ENCODE peak calls at places on chromosome 6, in eight cellular contexts. One of them, this sample, is unnamed.

GRCh38 chr6:45470131-45470738 is 92.5 kb upstream of the SUPT3H start:
- DNase-seq in hepatocyte: no peak
- DNase-seq in neural progenitor cell: no peak
- DNase-seq in PC-3: no peak
- DNase-seq in HCT116: no peak
- DNase-seq in MM.1S: no peak
- DNase-seq in GM23338: no peak
- DNase-seq in GM23248: no peak
- DNase-seq in this sample: no peak

GRCh38 chr6:144993870-144994269 is 708.7 kb downstream of the UTRN start:
- DNase-seq in HCT116: no peak
- DNase-seq in neural progenitor cell: no peak
- DNase-seq in PC-3: peak
- DNase-seq in GM23248: peak
- DNase-seq in hepatocyte: no peak
- DNase-seq in GM23338: no peak
- DNase-seq in MM.1S: no peak
- DNase-seq in this sample: no peak

GRCh38 chr6:51855310-51856082 is 231.9 kb downstream of the PKHD1 start:
- DNase-seq in GM23248: peak
- DNase-seq in PC-3: peak
- DNase-seq in MM.1S: peak
- DNase-seq in neural progenitor cell: peak
- DNase-seq in hepatocyte: peak
- DNase-seq in GM23338: peak
- DNase-seq in HCT116: peak
- DNase-seq in this sample: peak

GRCh38 chr6:55980627-55981211 is 105.3 kb upstream of the BMP5 start:
- DNase-seq in HCT116: peak
- DNase-seq in MM.1S: peak
- DNase-seq in GM23248: peak
- DNase-seq in PC-3: peak
- DNase-seq in hepatocyte: peak
- DNase-seq in neural progenitor cell: peak
- DNase-seq in GM23338: peak
- DNase-seq in this sample: peak

GRCh38 chr6:2725999-2726567 is 24.6 kb downstream of the MYLK4 start:
- DNase-seq in neural progenitor cell: no peak
- DNase-seq in PC-3: no peak
- DNase-seq in GM23338: no peak
- DNase-seq in HCT116: no peak
- DNase-seq in MM.1S: no peak
- DNase-seq in hepatocyte: peak
- DNase-seq in GM23248: peak
- DNase-seq in this sample: no peak

GRCh38 chr6:24006246-24006645 is 119.8 kb upstream of the NRSN1 start:
- DNase-seq in PC-3: no peak
- DNase-seq in GM23248: no peak
- DNase-seq in neural progenitor cell: no peak
- DNase-seq in MM.1S: no peak
- DNase-seq in HCT116: no peak
- DNase-seq in GM23338: no peak
- DNase-seq in hepatocyte: peak
- DNase-seq in this sample: no peak

GRCh38 chr6:12606616-12607015 is 110.0 kb upstream of the PHACTR1 start:
- DNase-seq in HCT116: no peak
- DNase-seq in MM.1S: no peak
- DNase-seq in GM23338: no peak
- DNase-seq in PC-3: no peak
- DNase-seq in GM23248: no peak
- DNase-seq in neural progenitor cell: no peak
- DNase-seq in hepatocyte: no peak
- DNase-seq in this sample: no peak

GRCh38 chr6:26327450-26328264 is 37.3 kb upstream of the BTN3A2 start:
- DNase-seq in HCT116: peak
- DNase-seq in PC-3: peak
- DNase-seq in GM23338: peak
- DNase-seq in GM23248: peak
- DNase-seq in MM.1S: no peak
- DNase-seq in hepatocyte: peak
- DNase-seq in neural progenitor cell: peak
- DNase-seq in this sample: peak

GRCh38 chr6:11609324-11610071 is 71.9 kb downstream of the TMEM170B start:
- DNase-seq in GM23248: peak
- DNase-seq in PC-3: peak
- DNase-seq in hepatocyte: no peak
- DNase-seq in GM23338: peak
- DNase-seq in MM.1S: no peak
- DNase-seq in neural progenitor cell: peak
- DNase-seq in HCT116: no peak
- DNase-seq in this sample: no peak

GRCh38 chr6:157030756-157031155 is 253.6 kb downstream of the ARID1B start:
- DNase-seq in HCT116: no peak
- DNase-seq in neural progenitor cell: no peak
- DNase-seq in PC-3: no peak
- DNase-seq in GM23248: no peak
- DNase-seq in MM.1S: no peak
- DNase-seq in GM23338: no peak
- DNase-seq in hepatocyte: no peak
- DNase-seq in this sample: no peak

GRCh38 chr6:26158581-26159416 is 71.6 kb downstream of the HFE start:
- DNase-seq in HCT116: no peak
- DNase-seq in MM.1S: peak
- DNase-seq in neural progenitor cell: no peak
- DNase-seq in GM23338: peak
- DNase-seq in PC-3: peak
- DNase-seq in GM23248: peak
- DNase-seq in hepatocyte: peak
- DNase-seq in this sample: peak

GRCh38 chr6:166767191-166767590 is 140.1 kb upstream of the RPS6KA2 start:
- DNase-seq in hepatocyte: no peak
- DNase-seq in MM.1S: no peak
- DNase-seq in GM23248: no peak
- DNase-seq in HCT116: no peak
- DNase-seq in PC-3: no peak
- DNase-seq in neural progenitor cell: no peak
- DNase-seq in GM23338: no peak
- DNase-seq in this sample: no peak

GRCh38 chr6:32855467-32856174 is 1.6 kb downstream of the PSMB9 start:
- DNase-seq in hepatocyte: no peak
- DNase-seq in neural progenitor cell: no peak
- DNase-seq in HCT116: no peak
- DNase-seq in PC-3: no peak
- DNase-seq in GM23338: no peak
- DNase-seq in GM23248: no peak
- DNase-seq in MM.1S: no peak
- DNase-seq in this sample: no peak

GRCh38 chr6:32853541-32854375 is at the start of the genes PSMB9 and TAP1:
- DNase-seq in PC-3: peak
- DNase-seq in HCT116: peak
- DNase-seq in neural progenitor cell: peak
- DNase-seq in GM23248: peak
- DNase-seq in hepatocyte: peak
- DNase-seq in GM23338: peak
- DNase-seq in MM.1S: peak
- DNase-seq in this sample: peak

GRCh38 chr6:32852844-32853540 is 512 bp downstream of the TAP1 start:
- DNase-seq in neural progenitor cell: peak
- DNase-seq in GM23338: peak
- DNase-seq in GM23248: peak
- DNase-seq in hepatocyte: peak
- DNase-seq in PC-3: peak
- DNase-seq in MM.1S: peak
- DNase-seq in HCT116: no peak
- DNase-seq in this sample: peak

GRCh38 chr6:32852018-32852843 is 1.3 kb downstream of the TAP1 start:
- DNase-seq in GM23248: peak
- DNase-seq in GM23338: peak
- DNase-seq in neural progenitor cell: no peak
- DNase-seq in MM.1S: no peak
- DNase-seq in HCT116: no peak
- DNase-seq in hepatocyte: no peak
- DNase-seq in PC-3: peak
- DNase-seq in this sample: no peak

DNA sequence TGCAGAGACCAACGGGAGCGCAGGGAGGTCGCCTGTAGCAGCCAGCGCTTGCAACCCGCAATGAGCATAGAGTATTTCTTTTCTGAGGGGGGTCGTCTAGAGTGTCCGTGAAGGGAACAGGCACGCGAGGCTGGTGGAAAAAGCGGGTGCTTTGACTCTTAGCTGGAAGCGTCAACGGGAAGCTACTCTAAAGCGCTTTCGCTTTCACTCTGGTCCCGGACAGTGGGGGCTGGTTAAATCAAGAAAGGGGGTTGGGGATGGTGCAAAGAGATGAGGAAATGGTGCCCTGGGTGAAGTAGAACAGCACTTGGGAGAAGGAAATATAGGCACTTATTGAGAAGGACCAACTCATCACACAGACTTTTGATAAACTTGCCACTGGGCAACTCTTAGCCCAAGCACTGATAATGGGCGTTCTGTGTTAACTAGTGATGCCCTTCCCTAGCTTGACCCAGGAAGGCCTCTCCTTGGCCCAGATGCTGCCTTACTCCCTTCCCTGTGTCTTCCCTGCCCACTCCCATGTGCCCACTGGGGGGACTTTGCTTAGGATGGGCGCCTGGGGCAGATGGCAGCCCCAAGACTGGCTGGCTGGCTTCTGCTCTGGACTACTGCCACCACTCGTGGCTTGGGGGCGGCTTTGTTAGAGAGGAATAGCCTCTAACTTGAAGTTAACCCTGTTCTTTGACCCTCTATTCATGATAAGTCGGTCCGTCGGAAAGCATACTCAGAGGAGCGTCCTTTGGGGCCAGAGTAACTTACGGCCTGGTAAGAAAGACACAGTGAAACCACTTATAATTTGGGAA is 585 bp downstream of the PSMB9 start:
- DNase-seq in GM23338: peak
- DNase-seq in hepatocyte: peak
- DNase-seq in GM23248: peak
- DNase-seq in MM.1S: peak
- DNase-seq in PC-3: no peak
- DNase-seq in neural progenitor cell: no peak
- DNase-seq in HCT116: no peak
- DNase-seq in this sample: peak
- H2AFZ ChIP-seq in GM23338: peak
- H2AFZ ChIP-seq in hepatocyte: peak
- H2AFZ ChIP-seq in GM23248: peak
- H2AFZ ChIP-seq in MM.1S: peak
- H2AFZ ChIP-seq in PC-3: peak
- H2AFZ ChIP-seq in neural progenitor cell: peak
- H2AFZ ChIP-seq in HCT116: peak
- H2AFZ ChIP-seq in this sample: peak

GRCh38 chr6:127586372-127586771 is 9.4 kb downstream of the C6orf58 start:
- DNase-seq in GM23338: peak
- DNase-seq in HCT116: peak
- DNase-seq in hepatocyte: peak
- DNase-seq in neural progenitor cell: peak
- DNase-seq in GM23248: no peak
- DNase-seq in MM.1S: no peak
- DNase-seq in PC-3: no peak
- DNase-seq in this sample: no peak

GRCh38 chr6:127578900-127579299 is 1.9 kb downstream of the C6orf58 start:
- DNase-seq in PC-3: no peak
- DNase-seq in GM23248: no peak
- DNase-seq in MM.1S: no peak
- DNase-seq in neural progenitor cell: no peak
- DNase-seq in HCT116: no peak
- DNase-seq in hepatocyte: no peak
- DNase-seq in GM23338: no peak
- DNase-seq in this sample: no peak

GRCh38 chr6:127581576-127581975 is 4.6 kb downstream of the C6orf58 start:
- DNase-seq in hepatocyte: no peak
- DNase-seq in GM23248: no peak
- DNase-seq in PC-3: no peak
- DNase-seq in HCT116: no peak
- DNase-seq in neural progenitor cell: no peak
- DNase-seq in GM23338: no peak
- DNase-seq in MM.1S: no peak
- DNase-seq in this sample: no peak

GRCh38 chr6:127585123-127585522 is 8.1 kb downstream of the C6orf58 start:
- DNase-seq in HCT116: no peak
- DNase-seq in GM23248: no peak
- DNase-seq in GM23338: no peak
- DNase-seq in hepatocyte: no peak
- DNase-seq in neural progenitor cell: no peak
- DNase-seq in MM.1S: no peak
- DNase-seq in PC-3: no peak
- DNase-seq in this sample: no peak

DNA sequence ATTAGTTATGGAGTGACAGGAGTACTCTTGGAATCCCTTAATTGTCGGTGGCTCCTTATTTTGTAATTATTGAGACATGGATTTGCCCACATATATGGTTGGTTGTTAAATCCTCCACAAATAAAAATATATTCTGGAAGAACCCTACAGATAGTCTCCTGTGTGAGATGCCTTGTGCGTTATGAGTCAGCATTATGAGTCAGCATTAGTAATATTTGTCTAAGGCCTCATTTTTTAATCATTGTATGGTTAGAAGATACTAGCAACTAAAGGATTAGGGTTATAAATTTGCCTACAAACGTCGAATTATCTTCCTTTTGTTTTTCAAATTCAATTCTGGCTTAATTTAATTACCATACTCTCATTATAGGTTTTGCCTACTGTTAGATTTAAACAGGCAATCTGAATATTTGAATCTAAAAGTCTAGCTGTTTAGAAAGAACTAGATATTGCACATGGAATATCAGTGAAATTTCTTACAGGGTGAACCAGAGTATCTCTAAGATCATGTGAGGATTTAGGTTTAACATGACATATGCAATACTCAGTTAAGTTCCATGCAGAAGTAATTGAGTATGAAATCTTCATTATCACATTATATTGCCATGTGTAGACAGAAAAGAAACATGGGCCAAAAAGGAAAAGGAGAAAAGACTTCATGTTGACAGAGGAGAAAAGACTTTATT is 5.9 kb downstream of the C6orf58 start:
- DNase-seq in GM23248: peak
- DNase-seq in MM.1S: no peak
- DNase-seq in PC-3: peak
- DNase-seq in GM23338: no peak
- DNase-seq in hepatocyte: no peak
- DNase-seq in HCT116: peak
- DNase-seq in neural progenitor cell: no peak
- DNase-seq in this sample: no peak
- TF ChIP-seq EZH2phosphoT487 in GM23248: no peak
- TF ChIP-seq EZH2phosphoT487 in MM.1S: no peak
- TF ChIP-seq EZH2phosphoT487 in PC-3: no peak
- TF ChIP-seq EZH2phosphoT487 in GM23338: no peak
- TF ChIP-seq EZH2phosphoT487 in hepatocyte: no peak
- TF ChIP-seq EZH2phosphoT487 in HCT116: no peak
- TF ChIP-seq EZH2phosphoT487 in neural progenitor cell: no peak
- TF ChIP-seq EZH2phosphoT487 in this sample: no peak

GRCh38 chr6:68127066-68127465 is 508.0 kb upstream of the ADGRB3 start:
- DNase-seq in neural progenitor cell: no peak
- DNase-seq in PC-3: no peak
- DNase-seq in hepatocyte: no peak
- DNase-seq in HCT116: no peak
- DNase-seq in GM23248: no peak
- DNase-seq in MM.1S: no peak
- DNase-seq in GM23338: no peak
- DNase-seq in this sample: no peak
- H2AFZ ChIP-seq in neural progenitor cell: no peak
- H2AFZ ChIP-seq in PC-3: no peak
- H2AFZ ChIP-seq in hepatocyte: no peak
- H2AFZ ChIP-seq in HCT116: no peak
- H2AFZ ChIP-seq in GM23248: no peak
- H2AFZ ChIP-seq in MM.1S: no peak
- H2AFZ ChIP-seq in GM23338: no peak
- H2AFZ ChIP-seq in this sample: peak

GRCh38 chr6:118876814-118877213 is 17.1 kb upstream of the ASF1A start:
- DNase-seq in MM.1S: no peak
- DNase-seq in GM23248: peak
- DNase-seq in GM23338: no peak
- DNase-seq in PC-3: peak
- DNase-seq in HCT116: no peak
- DNase-seq in hepatocyte: no peak
- DNase-seq in neural progenitor cell: no peak
- DNase-seq in this sample: no peak
- TF ChIP-seq EZH2phosphoT487 in MM.1S: no peak
- TF ChIP-seq EZH2phosphoT487 in GM23248: no peak
- TF ChIP-seq EZH2phosphoT487 in GM23338: no peak
- TF ChIP-seq EZH2phosphoT487 in PC-3: no peak
- TF ChIP-seq EZH2phosphoT487 in HCT116: no peak
- TF ChIP-seq EZH2phosphoT487 in hepatocyte: no peak
- TF ChIP-seq EZH2phosphoT487 in neural progenitor cell: no peak
- TF ChIP-seq EZH2phosphoT487 in this sample: no peak

This sample was measured in OCI-LY7.